ENCODE peak calls at places on chromosomes 5 and 9, in five cellular contexts. F is tibial nerve, I is PC-3, N is neuronal stem cell, H is Caco-2. Q is an unnamed sample.
A peak's percentile ranks its signal among the peaks of the same experiment; 100 is the strongest.

GRCh38 chr9:8955315-8955714 is 1155.7 kb upstream of the DMAC1 start:
- DNase-seq in H (no peak), F (no peak), N (no peak), I (no peak), Q (no peak)

GRCh38 chr5:38453506-38453905 is 102.9 kb downstream of the LIFR start:
- DNase-seq in I (no peak), N (no peak), F (no peak), H (no peak), Q (peak; percentile 81)

GRCh38 chr5:35954175-35954574 is 15.8 kb upstream of the CAPSL start:
- DNase-seq in I (no peak), N (no peak), H (no peak), F (no peak), Q (no peak)

GRCh38 chr5:902129-902916 is 9.6 kb downstream of the TRIP13 start:
- DNase-seq in N (no peak), I (no peak), H (no peak), F (no peak), Q (no peak)

GRCh38 chr9:128162215-128163026 is 2.4 kb downstream of the BBLN start:
- DNase-seq in N (no peak), H (no peak), F (no peak), I (peak; percentile 66), Q (no peak)

GRCh38 chr9:93308158-93308602 is 124.2 kb downstream of the WNK2 start:
- DNase-seq in I (no peak), N (no peak), H (no peak), F (no peak), Q (no peak)

GRCh38 chr5:82421119-82421518 is 143.0 kb upstream of the RPS23 start:
- DNase-seq in I (peak; percentile 98), H (no peak), F (no peak), N (no peak), Q (no peak)

GRCh38 chr5:36683821-36684434 is 77.5 kb downstream of the SLC1A3 start:
- DNase-seq in I (no peak), N (no peak), F (no peak), H (no peak), Q (no peak)

GRCh38 chr9:94280409-94280989 is 21.4 kb downstream of the ZNF169 start:
- DNase-seq in H (no peak), F (no peak), N (no peak), I (no peak), Q (no peak)

GRCh38 chr5:65418661-65419060 is 63.1 kb downstream of the ADAMTS6 start:
- DNase-seq in I (no peak), F (no peak), H (no peak), N (no peak), Q (no peak)

GRCh38 chr5:181189962-181190710 is 14.9 kb downstream of the TRIM7 start:
- DNase-seq in I (no peak), H (no peak), F (no peak), N (no peak), Q (peak; percentile 70)

GRCh38 chr5:123450641-123451421 is 27.6 kb upstream of the CEP120 start:
- DNase-seq in F (no peak), I (no peak), N (no peak), H (no peak), Q (no peak)

GRCh38 chr5:6395102-6395445 is 16.7 kb upstream of the MED10 start:
- DNase-seq in I (no peak), H (no peak), F (no peak), N (no peak), Q (no peak)

DNA sequence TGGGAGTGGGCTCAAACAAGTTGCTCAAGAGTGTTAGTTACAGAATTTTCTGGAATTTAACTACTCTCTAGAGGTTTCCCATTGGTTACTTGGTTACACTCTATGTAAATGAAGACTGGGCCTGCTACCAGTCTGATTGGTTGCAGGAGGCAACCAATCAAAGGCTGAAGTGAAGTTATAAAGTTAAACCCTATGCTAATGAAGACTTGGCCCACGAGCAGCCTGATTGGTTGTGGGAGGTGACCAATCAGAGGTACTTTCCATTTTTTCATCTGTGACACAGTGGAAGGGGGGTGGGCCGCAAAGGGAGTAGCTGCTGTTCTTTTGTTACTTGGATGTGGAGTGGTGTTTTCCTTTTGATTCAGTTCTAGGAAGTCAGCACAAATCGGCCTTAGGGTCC is 69.4 kb downstream of the CACNA1B start:
- DNase-seq in F (no peak), H (no peak), N (no peak), I (no peak), Q (no peak)
- H3K9me3 ChIP-seq in F (peaks cover 37% of the 10 kb centered on the region), H (peaks cover 24% of the 10 kb centered on the region), N (peaks cover 27% of the 10 kb centered on the region), I (peaks cover 12% of the 10 kb centered on the region), Q (peaks cover 10% of the 10 kb centered on the region)

GRCh38 chr9:122695696-122696095 is 20.8 kb downstream of the OR1L3 start:
- DNase-seq in F (no peak), N (no peak), I (peak; percentile 48), H (no peak), Q (no peak)
- H3K9me3 ChIP-seq in F (peaks cover 69% of the 10 kb centered on the region), N (no peaks in the 10 kb centered on the region), I (no peaks in the 10 kb centered on the region), H (no peaks in the 10 kb centered on the region), Q (no peaks in the 10 kb centered on the region)

DNA sequence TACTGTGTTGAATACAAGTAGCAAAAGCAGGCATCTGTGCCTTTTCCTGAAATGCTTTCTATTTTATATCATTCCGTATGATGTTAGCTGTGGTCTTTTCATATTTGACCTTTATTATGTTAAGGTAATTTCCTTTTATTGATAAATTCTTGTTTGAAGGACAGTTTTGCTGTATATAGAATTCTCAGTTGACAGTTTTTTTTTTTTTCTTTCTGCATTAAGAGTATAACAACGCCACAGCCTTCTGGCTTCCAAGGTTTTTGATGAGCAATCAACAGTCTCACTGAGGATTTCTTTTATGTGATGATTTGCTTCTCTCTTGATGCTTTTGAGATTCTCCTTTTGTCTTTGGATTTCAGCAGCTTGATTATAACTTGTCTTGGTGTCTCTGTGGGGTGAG is 23.6 kb downstream of the ZNF483 start:
- DNase-seq in N (no peak), F (no peak), I (no peak), H (no peak), Q (no peak)
- H3K9me3 ChIP-seq in N (peaks cover 91% of the 10 kb centered on the region), F (peaks cover 100% of the 10 kb centered on the region), I (peaks cover 60% of the 10 kb centered on the region), H (peaks cover 38% of the 10 kb centered on the region), Q (peaks cover 45% of the 10 kb centered on the region)

GRCh38 chr5:178941361-178941760 is 363 bp downstream of the ZNF454 start:
- DNase-seq in I (no peak), N (no peak), H (no peak), F (no peak), Q (no peak)
- H3K9me3 ChIP-seq in I (peaks cover 32% of the 10 kb centered on the region), N (peaks cover 87% of the 10 kb centered on the region), H (peaks cover 24% of the 10 kb centered on the region), F (peaks cover 84% of the 10 kb centered on the region), Q (peaks cover 21% of the 10 kb centered on the region)

Q was measured in CD8-positive, alpha-beta memory T cell.